ENCODE peak calls at places on chromosomes 1 and 21, in four cellular contexts. W, I, Z and C are unnamed samples.

GRCh38 chr1:27332536-27333281 is 9.1 kb upstream of the SYTL1 start:
- DNase-seq in W (no peak), I (no peak), Z (no peak), C (peak; percentile 83)

GRCh38 chr1:153534933-153535663 is 693 bp downstream of the S100A6 start:
- DNase-seq in W (peak; percentile 71), I (peak; percentile 85), Z (no peak), C (peak; percentile 87)

GRCh38 chr1:91912267-91912666 is 26.3 kb upstream of the TGFBR3 start:
- DNase-seq in W (no peak), I (no peak), Z (no peak), C (no peak)

GRCh38 chr21:43211085-43212071 is 42.6 kb downstream of the CRYAA start:
- DNase-seq in W (peak; percentile 65), I (peak; percentile 66), Z (peak; percentile 42), C (peak; percentile 69)

GRCh38 chr1:200794506-200795065 is 55.9 kb downstream of the CAMSAP2 start:
- DNase-seq in W (no peak), I (no peak), Z (no peak), C (no peak)

GRCh38 chr1:110829955-110830553 is 42.9 kb upstream of the CD53 start:
- DNase-seq in W (no peak), I (no peak), Z (no peak), C (no peak)

GRCh38 chr1:221791846-221792245 is 50.0 kb upstream of the DUSP10 start:
- DNase-seq in W (no peak), I (no peak), Z (no peak), C (no peak)

GRCh38 chr1:177800386-177801058 is 169.3 kb downstream of the SEC16B start:
- DNase-seq in W (no peak), I (no peak), Z (no peak), C (no peak)

GRCh38 chr21:46110499-46111192 is 12.7 kb downstream of the COL6A2 start:
- DNase-seq in W (peak; percentile 86), I (peak; percentile 37), Z (no peak), C (peak; percentile 72)

GRCh38 chr21:46111193-46111571 is 13.3 kb downstream of the COL6A2 start:
- DNase-seq in W (no peak), I (peak; percentile 22), Z (peak; percentile 49), C (peak; percentile 40)

GRCh38 chr21:46108827-46109226 is 10.9 kb downstream of the COL6A2 start:
- DNase-seq in W (no peak), I (no peak), Z (no peak), C (no peak)

GRCh38 chr21:46111857-46112730 is 14.2 kb downstream of the COL6A2 start:
- DNase-seq in W (no peak), I (peak; percentile 24), Z (peak; percentile 66), C (peak; percentile 73)

GRCh38 chr21:46109251-46110221 is 11.6 kb downstream of the COL6A2 start:
- DNase-seq in W (peak; percentile 41), I (peak; percentile 25), Z (no peak), C (peak; percentile 20)
- H3K36me3 ChIP-seq in W (peaks cover 28% of the 10 kb centered on the region), I (no peaks in the 10 kb centered on the region), Z (no peaks in the 10 kb centered on the region), C (peaks cover 13% of the 10 kb centered on the region)

GRCh38 chr1:23977187-23977853 is 2.8 kb downstream of the SRSF10 start:
- DNase-seq in W (no peak), I (no peak), Z (no peak), C (no peak)
- H3K4me3 ChIP-seq in W (no peak overlapping the region), I (no peak overlapping the region), Z (no peak overlapping the region), C (peak overlapping the region; percentile 76)

DNA sequence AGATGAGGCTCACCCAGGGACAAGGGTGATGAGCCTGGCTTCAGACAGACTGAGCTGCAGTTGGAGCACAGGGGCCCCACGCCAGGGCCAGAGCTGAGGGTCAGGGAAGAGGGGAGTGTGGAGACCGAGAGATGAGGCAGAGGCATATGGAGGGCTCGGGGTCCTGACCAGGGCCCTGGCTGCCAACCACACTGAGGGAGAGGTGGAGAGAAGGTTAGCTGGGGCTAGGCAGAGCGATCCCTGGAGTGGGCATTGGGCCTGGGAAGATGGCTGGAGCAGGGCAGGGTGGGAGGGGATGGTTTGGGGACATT is 8.0 kb downstream of the PEAR1 start:
- DNase-seq in W (no peak), I (no peak), Z (no peak), C (no peak)
- H3K4me1 ChIP-seq in W (peaks cover 94% of the 10 kb centered on the region), I (peaks cover 35% of the 10 kb centered on the region), Z (peaks cover 23% of the 10 kb centered on the region), C (no peaks in the 10 kb centered on the region)

GRCh38 chr1:223752721-223753515 is 40.6 kb downstream of the CAPN2 start:
- DNase-seq in W (no peak), I (no peak), Z (no peak), C (peak; percentile 74)

GRCh38 chr1:223756002-223756775 is 43.9 kb downstream of the CAPN2 start:
- DNase-seq in W (no peak), I (no peak), Z (no peak), C (peak; percentile 66)

GRCh38 chr1:223754681-223755431 is 42.5 kb downstream of the CAPN2 start:
- DNase-seq in W (no peak), I (no peak), Z (no peak), C (no peak)

GRCh38 chr1:223756806-223757700 is 44.7 kb downstream of the CAPN2 start:
- DNase-seq in W (no peak), I (no peak), Z (no peak), C (no peak)

DNA sequence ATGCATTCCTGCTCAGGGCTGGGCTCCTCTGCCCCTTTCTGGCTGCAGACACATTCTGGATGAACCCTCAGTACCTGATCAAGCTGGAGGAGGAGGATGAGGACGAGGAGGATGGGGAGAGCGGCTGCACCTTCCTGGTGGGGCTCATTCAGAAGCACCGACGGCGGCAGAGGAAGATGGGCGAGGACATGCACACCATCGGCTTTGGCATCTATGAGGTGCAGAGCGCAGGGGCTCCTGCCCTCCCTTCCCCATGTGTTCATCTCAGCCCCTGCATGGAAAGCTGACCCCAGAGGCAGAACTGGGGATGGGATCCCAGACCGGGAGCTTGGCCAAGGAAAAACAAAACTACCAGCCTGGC is 43.1 kb downstream of the CAPN2 start:
- DNase-seq in W (no peak), I (no peak), Z (no peak), C (peak; percentile 51)
- H3K36me3 ChIP-seq in W (peaks cover 100% of the 10 kb centered on the region), I (peaks cover 7% of the 10 kb centered on the region), Z (peaks cover 75% of the 10 kb centered on the region), C (peaks cover 3% of the 10 kb centered on the region)

GRCh38 chr1:186757851-186758250 is 70.9 kb upstream of the PLA2G4A start:
- DNase-seq in W (no peak), I (no peak), Z (no peak), C (no peak)
- H3K4me3 ChIP-seq in W (no peak overlapping the region), I (no peak overlapping the region), Z (no peak overlapping the region), C (no peak overlapping the region)

DNA sequence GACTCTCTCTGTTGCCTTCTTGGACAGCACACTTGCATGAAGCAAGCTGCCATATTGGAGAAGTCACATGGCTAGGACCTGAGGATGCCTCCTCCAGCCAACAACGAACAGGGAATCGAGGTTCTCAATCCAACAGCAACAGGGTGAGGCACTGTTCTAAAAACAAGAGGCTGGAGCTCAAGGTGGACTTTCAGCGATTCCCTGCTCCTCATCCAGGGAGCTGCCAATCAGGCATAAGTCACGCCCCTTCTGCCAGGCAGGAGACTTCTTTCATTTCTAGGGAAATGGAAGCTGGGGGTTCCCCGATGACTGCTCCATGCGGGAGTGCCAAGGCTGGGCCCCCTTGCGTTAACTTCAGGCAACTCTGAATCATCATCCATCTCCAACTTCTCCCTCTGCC is 22.7 kb upstream of the IFNAR1 start:
- DNase-seq in W (no peak), I (no peak), Z (no peak), C (no peak)
- H3K4me1 ChIP-seq in W (peaks cover 32% of the 10 kb centered on the region), I (peaks cover 76% of the 10 kb centered on the region), Z (peaks cover 14% of the 10 kb centered on the region), C (no peaks in the 10 kb centered on the region)

DNA sequence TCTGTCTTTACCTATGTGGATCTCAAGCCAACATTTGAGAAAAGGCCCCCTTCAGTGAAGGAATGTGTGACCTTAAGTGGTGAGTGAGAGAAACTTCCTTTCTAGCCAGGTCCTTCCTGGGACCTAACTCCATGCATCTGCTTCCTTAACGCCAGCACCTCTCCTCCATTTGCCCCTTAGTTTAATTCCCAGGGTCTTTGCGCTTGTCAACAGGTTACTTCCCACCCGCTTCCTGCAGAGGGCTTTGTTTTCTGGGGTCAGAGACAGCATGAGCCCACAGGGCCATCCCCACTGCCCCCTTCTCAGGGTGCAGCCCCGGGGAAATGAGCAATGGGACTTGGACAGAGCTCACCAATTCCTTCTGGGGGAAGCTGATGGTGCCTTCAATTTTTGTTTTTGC is 54.8 kb downstream of the EVA1C start:
- DNase-seq in W (no peak), I (no peak), Z (no peak), C (no peak)
- H3K36me3 ChIP-seq in W (peaks cover 51% of the 10 kb centered on the region), I (no peaks in the 10 kb centered on the region), Z (peaks cover 48% of the 10 kb centered on the region), C (no peaks in the 10 kb centered on the region)

GRCh38 chr1:46615088-46615487 is 1.5 kb downstream of the MOB3C start:
- DNase-seq in W (no peak), I (no peak), Z (no peak), C (no peak)
- H3K4me3 ChIP-seq in W (peak overlapping the region; percentile 66), I (peak overlapping the region; percentile 83), Z (no peak overlapping the region), C (peak overlapping the region; percentile 80)